ENCODE peak calls at places on chromosomes 6 and 20, in seven cellular contexts. J is globus pallidus; U is neural crest cell; Z is occipital lobe; K is activated CD4-positive, alpha-beta memory T cell treated with anti-CD3 and anti-CD28 coated beads, Interleukin-2, amount 10 ng/mL, durations not matched to agents 7 days and 5 days; N is LHCN-M2; V is activated CD4-positive, CD25-positive, alpha-beta regulatory T cell. C is an unnamed sample.

GRCh38 chr20:23623666-23624065 is 14.1 kb downstream of the CST3 start:
- DNase-seq in J (no peak), V (no peak), K (no peak), U (no peak), Z (no peak), N (no peak), C (no peak)

GRCh38 chr6:89610149-89610642 is 28.4 kb downstream of the LYRM2 start:
- DNase-seq in V (peak), Z (peak), N (peak), U (peak), K (peak), J (peak), C (peak)

GRCh38 chr6:148760568-148761531 is 14.0 kb downstream of the UST start:
- DNase-seq in J (peak), U (no peak), N (peak), K (peak), V (no peak), Z (peak), C (peak)

GRCh38 chr6:45576648-45577624 is 199.2 kb upstream of the SUPT3H start:
- DNase-seq in K (no peak), Z (no peak), V (no peak), N (no peak), U (no peak), J (peak), C (no peak)

GRCh38 chr20:8757146-8757545 is 311.7 kb upstream of the PLCB4 start:
- DNase-seq in N (peak), U (no peak), K (no peak), J (no peak), V (no peak), Z (peak), C (no peak)

GRCh38 chr6:53862517-53863457 is 68.0 kb downstream of the LRRC1 start:
- DNase-seq in K (no peak), J (peak), U (no peak), V (no peak), N (peak), Z (peak), C (no peak)

GRCh38 chr20:50957276-50957675 is 1.1 kb downstream of the DPM1 start:
- DNase-seq in Z (no peak), N (no peak), V (no peak), J (no peak), K (no peak), U (no peak), C (no peak)

GRCh38 chr20:52923123-52923543 is 49.0 kb upstream of the TSHZ2 start:
- DNase-seq in J (peak), N (peak), U (no peak), K (no peak), V (no peak), Z (no peak), C (no peak)

GRCh38 chr6:74282143-74282689 is 586.2 kb downstream of the CD109 start:
- DNase-seq in J (no peak), N (no peak), Z (no peak), K (no peak), U (no peak), V (no peak), C (no peak)

GRCh38 chr6:158660331-158660730 is 10.5 kb downstream of the SYTL3 start:
- DNase-seq in K (peak), Z (no peak), J (no peak), N (no peak), U (no peak), V (no peak), C (no peak)

GRCh38 chr6:119256392-119256791 is 93.2 kb downstream of the MAN1A1 start:
- DNase-seq in U (no peak), N (no peak), V (no peak), Z (no peak), K (no peak), J (no peak), C (no peak)

GRCh38 chr6:36130672-36131516 is 581 bp downstream of the MAPK13 start:
- DNase-seq in N (no peak), K (peak), Z (no peak), U (no peak), V (peak), J (no peak), C (no peak)

GRCh38 chr6:41707565-41708200 is 27.7 kb downstream of the TFEB start:
- DNase-seq in N (no peak), K (peak), Z (no peak), V (no peak), J (no peak), U (no peak), C (no peak)

GRCh38 chr20:62219992-62220665 is at the start of gene HRH3:
- DNase-seq in K (peak), V (no peak), U (peak), J (no peak), Z (peak), N (no peak), C (no peak)

C was measured in breast epithelium.